ENCODE peak calls at places on chromosomes 11 and 22, in four cellular contexts. J is GM23338, G is upper lobe of left lung, X is neural progenitor cell. L is an unnamed sample. For H3K4me1, the result is how much of the 10 kb centered on the place peaks cover.

GRCh38 chr11:20089796-20090653 is 70.2 kb downstream of the DBX1 start:
- DNase-seq in J (peak), G (no peak), X (no peak), L (no peak)

GRCh38 chr22:26779108-26779507 is 121.7 kb downstream of the MIAT start:
- DNase-seq in J (no peak), G (no peak), X (no peak), L (no peak)

GRCh38 chr11:72195921-72196320 is 4.0 kb downstream of the FOLR1 start:
- DNase-seq in J (no peak), G (no peak), X (no peak), L (no peak)

GRCh38 chr22:25709758-25710157 is 32.2 kb upstream of the MYO18B start:
- DNase-seq in J (no peak), G (no peak), X (no peak), L (no peak)

GRCh38 chr11:38019072-38019775 is 1421.2 kb upstream of the RAG2 start:
- DNase-seq in J (peak), G (no peak), X (peak), L (no peak)

GRCh38 chr11:71556018-71556417 is 7.8 kb downstream of the KRTAP5-9 start:
- DNase-seq in J (no peak), G (no peak), X (no peak), L (no peak)

GRCh38 chr11:47062736-47063135 is 113.9 kb downstream of the ARFGAP2 start:
- DNase-seq in J (no peak), G (no peak), X (no peak), L (no peak)

GRCh38 chr22:41782316-41782715 is 18.2 kb upstream of the CCDC134 start:
- DNase-seq in J (no peak), G (no peak), X (no peak), L (no peak)

GRCh38 chr11:105915036-105915435 is 107.0 kb downstream of the MSANTD4 start:
- DNase-seq in J (peak), G (no peak), X (peak), L (no peak)

GRCh38 chr11:102293873-102294601 is 23.2 kb upstream of the BIRC3 start:
- DNase-seq in J (peak), G (no peak), X (peak), L (no peak)

GRCh38 chr11:122788781-122789535 is 49.3 kb upstream of the CRTAM start:
- DNase-seq in J (no peak), G (no peak), X (no peak), L (no peak)

GRCh38 chr22:22248878-22249277 is 4.3 kb downstream of the VPREB1 start:
- DNase-seq in J (no peak), G (no peak), X (no peak), L (no peak)

GRCh38 chr11:45929486-45930030 is 7.1 kb downstream of the LARGE2 start:
- DNase-seq in J (no peak), G (no peak), X (no peak), L (no peak)

GRCh38 chr11:569273-569885 is 6.9 kb upstream of the PHRF1 start:
- DNase-seq in J (peak), G (no peak), X (peak), L (no peak)
- H3K4me1 ChIP-seq in J (under half), G (under half), X (under half), L (under half)

GRCh38 chr22:42994917-42995562 is 19.9 kb downstream of the PACSIN2 start:
- DNase-seq in J (no peak), G (peak), X (no peak), L (peak)

GRCh38 chr22:42992886-42993479 is 22.0 kb downstream of the PACSIN2 start:
- DNase-seq in J (no peak), G (peak), X (no peak), L (no peak)

GRCh38 chr22:42992092-42992491 is 22.9 kb downstream of the PACSIN2 start:
- DNase-seq in J (no peak), G (no peak), X (no peak), L (no peak)

GRCh38 chr22:42993651-42994275 is 21.2 kb downstream of the PACSIN2 start:
- DNase-seq in J (no peak), G (no peak), X (no peak), L (no peak)

DNA sequence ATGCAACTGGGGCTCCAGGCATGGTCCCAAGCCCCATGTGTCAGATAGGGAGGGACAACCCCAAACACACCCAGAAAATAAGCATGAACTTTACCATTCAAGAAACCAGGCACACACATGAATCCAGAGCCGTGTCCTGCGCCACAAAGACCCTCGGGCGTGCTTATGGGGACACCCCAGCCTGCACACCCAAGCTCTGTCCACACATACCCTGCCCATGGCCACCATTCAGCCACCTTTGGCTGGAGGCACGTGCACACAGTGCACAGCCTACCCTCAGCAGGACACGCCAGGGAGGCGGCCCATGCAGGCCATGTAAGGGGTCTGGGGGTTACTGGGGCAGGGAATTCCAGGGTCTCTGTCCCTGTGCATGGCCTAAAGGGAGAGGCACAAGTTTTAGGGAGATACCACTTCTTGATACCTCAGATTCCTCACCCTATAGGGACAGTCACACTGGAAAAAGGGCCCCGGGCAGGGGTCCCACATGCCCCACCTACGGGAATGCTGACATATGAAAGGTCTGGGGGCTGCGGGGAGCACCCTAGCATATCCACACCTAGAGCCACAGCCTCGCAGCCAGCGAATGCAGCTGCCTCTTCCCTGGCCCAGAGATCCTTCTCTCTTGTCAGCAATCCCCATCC is 20.6 kb downstream of the PACSIN2 start:
- DNase-seq in J (no peak), G (no peak), X (no peak), L (no peak)
- H3K4me1 ChIP-seq in J (under half), G (half or more), X (under half), L (under half)

DNA sequence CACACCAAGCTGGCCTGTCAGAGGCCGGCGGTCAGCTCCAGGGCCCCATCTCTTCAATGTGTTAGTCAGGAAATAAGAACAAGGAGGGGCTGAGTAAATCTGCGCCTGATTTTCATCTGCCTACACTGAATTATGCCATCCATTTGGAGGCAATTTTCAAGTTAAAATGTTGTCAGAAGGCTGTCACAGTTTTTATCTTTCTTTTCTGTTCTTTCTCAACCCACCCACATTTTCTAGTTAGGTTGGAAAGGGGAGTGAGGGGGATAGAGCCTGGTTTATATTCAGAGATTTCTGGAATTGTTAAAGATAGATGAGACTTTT is 18.9 kb downstream of the ADORA2A start:
- DNase-seq in J (no peak), G (no peak), X (no peak), L (no peak)
- H3K4me1 ChIP-seq in J (under half), G (under half), X (under half), L (under half)

DNA sequence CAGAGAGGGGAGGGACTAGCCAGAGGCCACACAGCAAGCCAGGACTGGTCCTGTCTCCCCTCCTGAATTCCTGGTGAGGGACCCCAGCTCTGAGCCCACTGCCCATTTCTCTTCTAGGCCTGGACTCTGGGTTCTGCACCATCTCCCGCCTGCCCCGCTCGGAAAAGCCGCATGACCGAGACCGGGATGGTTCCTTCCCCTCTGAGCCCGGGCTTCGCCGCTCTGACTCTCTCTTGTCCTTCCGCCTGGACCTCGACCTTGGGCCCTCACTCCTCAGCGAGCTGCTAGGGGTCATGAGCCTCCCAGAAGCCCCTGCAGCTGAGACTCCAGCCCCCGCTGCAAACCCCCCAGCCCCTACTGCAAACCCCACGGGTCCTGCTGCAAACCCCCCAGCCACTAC is 7.7 kb downstream of the CDC42EP1 start:
- DNase-seq in J (no peak), G (no peak), X (no peak), L (no peak)
- H3K4me1 ChIP-seq in J (under half), G (half or more), X (under half), L (half or more)

GRCh38 chr11:36622431-36623136 is 24.5 kb upstream of the RAG2 start:
- DNase-seq in J (peak), G (no peak), X (peak), L (no peak)

GRCh38 chr11:36619502-36619901 is 21.5 kb upstream of the RAG2 start:
- DNase-seq in J (no peak), G (no peak), X (no peak), L (no peak)

GRCh38 chr11:36615829-36616228 is 17.8 kb upstream of the RAG2 start:
- DNase-seq in J (no peak), G (no peak), X (no peak), L (no peak)

GRCh38 chr11:36618025-36618700 is 20.1 kb upstream of the RAG2 start:
- DNase-seq in J (no peak), G (no peak), X (no peak), L (no peak)

GRCh38 chr11:36617543-36617942 is 19.5 kb upstream of the RAG2 start:
- DNase-seq in J (no peak), G (no peak), X (no peak), L (no peak)
- H3K4me1 ChIP-seq in J (under half), G (under half), X (under half), L (under half)

DNA sequence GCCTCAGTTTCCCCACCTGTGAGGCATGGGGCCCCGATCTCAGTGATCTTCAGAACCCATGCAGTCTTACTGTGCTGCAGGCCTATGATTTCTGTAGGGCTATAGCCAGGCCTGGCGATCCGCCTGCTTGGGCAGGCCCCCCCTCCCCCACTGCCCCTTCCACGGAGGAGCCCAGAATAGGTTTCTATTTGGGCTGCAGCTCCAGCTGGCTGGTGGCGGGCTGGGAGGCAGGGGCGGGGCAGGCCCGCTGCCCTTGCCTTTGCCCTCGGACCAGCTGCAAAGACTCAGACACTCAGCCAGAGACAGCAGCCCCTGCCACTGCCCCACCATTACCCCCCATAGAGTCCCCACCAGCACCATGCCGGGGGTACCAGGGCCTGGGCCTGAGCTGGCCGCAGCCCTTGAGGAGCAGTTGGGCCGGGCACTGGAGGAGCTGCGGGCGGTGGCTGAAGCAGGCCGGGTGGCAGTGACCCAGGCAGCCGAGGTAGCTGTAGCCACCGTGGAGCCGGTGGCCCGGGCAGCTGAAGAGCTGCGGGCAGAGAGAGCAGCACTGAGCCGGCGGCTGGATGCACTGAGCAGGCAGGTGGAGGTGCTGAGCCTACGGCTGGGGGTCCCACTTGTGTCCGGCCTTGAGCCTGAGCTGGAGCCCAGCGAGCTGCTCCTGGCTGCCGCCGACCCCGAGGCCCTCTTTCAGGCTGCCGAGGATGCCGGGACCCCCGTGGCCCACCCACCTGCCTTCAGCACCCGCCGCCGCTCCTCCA is 12.2 kb downstream of the SMTN start:
- DNase-seq in J (no peak), G (no peak), X (no peak), L (no peak)
- H3K4me1 ChIP-seq in J (under half), G (under half), X (under half), L (under half)

DNA sequence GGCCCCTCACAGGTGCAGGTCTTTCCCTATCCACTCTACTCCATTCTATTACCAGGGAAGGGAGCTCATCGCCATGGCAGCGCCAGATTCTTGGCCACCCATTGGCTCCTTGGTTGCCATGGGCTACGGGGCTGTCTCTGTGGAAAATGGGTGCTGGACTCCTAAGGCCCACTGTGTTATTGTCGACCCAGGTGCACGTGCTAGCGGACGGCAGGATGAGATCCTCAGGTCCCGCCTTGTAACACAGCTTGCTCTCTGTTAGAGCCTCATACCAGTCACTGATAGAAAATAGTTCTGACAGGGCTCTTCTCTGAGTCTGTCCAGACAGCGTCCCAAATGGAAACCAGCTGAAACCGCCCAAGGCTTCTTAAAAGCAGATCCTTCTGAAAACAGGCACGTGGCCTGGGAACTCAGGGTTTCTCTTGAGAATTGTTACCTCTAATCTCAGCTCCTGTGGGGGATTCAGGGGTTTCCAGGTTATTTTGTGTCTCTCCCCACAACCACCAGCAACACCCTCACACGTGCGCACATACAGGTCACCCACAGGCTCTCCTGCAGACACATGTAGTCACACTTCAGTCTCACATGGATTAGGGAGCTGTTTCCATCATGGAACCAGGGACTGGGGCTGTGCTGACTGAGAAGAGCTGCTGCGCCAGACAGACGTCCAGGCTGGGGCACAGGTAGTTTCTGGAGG is 1.5 kb downstream of the TUB start:
- DNase-seq in J (peak), G (no peak), X (peak), L (no peak)
- H3K4me1 ChIP-seq in J (half or more), G (under half), X (under half), L (under half)

GRCh38 chr11:18590573-18590972 is 2.0 kb upstream of the UEVLD start:
- DNase-seq in J (no peak), G (no peak), X (no peak), L (no peak)

DNA sequence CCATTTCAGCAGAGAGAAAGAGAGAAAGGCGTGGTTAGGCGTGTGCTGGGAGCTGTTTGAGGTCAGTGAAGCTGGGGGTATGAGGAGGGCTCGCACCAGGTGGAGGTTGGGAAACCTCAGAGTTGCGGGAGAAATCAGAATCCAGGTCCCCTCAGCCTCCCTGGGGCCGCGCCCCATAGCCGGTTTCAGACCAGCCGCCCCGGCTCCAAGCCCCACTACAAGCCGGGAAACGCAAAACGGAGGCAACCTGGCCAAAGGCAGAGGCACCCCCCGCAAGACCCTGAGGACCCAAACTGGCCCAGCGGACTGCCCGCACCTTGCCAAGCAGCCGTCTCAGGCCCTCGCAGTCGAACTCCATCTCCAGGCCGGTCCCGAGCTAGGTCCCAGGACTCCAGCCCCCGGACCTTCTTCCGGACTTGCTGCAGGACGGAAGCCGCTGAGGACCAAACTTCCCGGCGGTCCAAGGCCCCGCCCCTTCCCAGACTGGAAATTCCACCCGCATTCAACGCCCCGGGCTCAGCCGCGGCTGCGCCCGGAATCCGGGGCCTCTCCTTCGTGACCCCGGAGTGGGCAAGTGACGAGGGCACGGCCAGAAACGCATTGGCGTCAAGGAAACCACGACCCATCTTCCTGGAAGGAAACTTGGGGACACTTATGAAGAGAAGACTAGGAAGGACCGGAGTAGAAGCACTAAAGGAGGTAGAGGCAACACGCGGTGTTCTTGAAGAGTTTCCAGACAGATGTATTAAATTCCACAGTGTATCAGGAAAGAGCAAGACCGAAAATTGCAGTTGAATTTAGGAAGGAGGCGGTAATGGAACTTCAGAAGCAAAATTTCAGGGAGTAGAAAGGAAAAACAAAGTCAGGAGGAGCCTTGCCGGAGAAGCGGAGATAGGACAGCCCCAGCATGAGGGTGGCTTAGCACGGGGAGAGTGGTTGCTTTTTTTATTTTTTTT is at the start of gene UEVLD:
- DNase-seq in J (peak), G (peak), X (peak), L (peak)
- H3K4me1 ChIP-seq in J (under half), G (under half), X (under half), L (under half)

DNA sequence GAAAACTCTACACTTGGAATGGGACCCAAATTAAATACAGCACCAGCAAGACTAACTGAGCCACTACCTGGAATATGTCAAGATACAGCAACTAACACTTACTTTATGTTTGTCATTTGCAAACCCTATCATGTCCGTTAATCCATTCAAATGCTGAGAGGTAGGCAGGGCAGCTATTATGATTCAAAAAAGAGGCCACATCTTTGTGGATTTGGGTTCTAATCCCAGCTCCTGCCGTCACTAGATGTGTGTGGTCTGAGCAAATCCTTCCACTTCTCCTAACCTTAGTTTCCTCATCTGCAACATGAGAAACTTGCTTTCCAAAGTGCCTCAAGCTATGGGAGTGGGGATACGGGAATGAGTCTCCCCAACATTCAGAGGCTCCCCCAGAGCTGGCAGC is 24.2 kb downstream of the FLI1 start:
- DNase-seq in J (peak), G (no peak), X (no peak), L (no peak)
- H3K4me1 ChIP-seq in J (half or more), G (half or more), X (under half), L (under half)

GRCh38 chr22:27792452-27793165 is 8.9 kb downstream of the MN1 start:
- DNase-seq in J (no peak), G (no peak), X (no peak), L (no peak)

GRCh38 chr22:27788889-27789288 is 12.7 kb downstream of the MN1 start:
- DNase-seq in J (no peak), G (no peak), X (no peak), L (no peak)

GRCh38 chr22:27794244-27794643 is 7.3 kb downstream of the MN1 start:
- DNase-seq in J (peak), G (no peak), X (peak), L (no peak)

GRCh38 chr22:27790396-27791216 is 10.9 kb downstream of the MN1 start:
- DNase-seq in J (peak), G (no peak), X (peak), L (no peak)

DNA sequence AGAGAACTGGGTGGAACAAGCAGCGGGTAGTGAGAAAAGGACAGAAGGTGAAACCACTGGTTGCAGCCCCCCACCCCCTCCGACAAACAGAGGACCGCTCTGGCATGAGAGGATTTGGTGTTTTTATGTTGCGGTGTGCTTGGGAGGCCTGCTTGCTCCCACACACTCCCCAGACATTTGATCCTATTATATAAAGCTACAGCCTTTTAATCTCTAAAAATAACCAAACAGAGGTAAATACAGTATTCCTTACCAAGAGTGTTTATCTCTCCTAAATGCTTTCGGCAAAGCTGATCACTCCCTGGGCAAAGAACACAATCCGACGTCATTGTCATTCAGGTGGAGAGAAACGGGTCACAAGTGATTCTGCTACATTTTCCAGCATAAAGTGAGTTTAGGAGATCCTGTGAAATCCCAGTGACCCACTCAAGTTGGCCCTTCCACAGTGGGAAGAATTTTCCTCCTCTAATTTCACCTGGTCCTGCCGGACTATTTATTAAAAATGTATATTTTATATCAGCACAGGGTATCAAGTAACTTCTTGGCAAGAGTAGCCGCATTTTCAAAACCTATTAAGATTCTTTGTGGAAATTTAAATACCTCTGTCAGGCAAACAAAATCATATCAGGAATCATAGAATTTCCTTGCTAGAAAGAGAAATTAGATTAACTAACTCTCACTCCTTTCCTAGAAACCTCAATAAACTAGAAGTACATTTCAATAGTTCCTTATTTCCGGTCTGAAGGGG is 9.9 kb downstream of the MN1 start:
- DNase-seq in J (no peak), G (no peak), X (no peak), L (no peak)
- H3K4me1 ChIP-seq in J (half or more), G (under half), X (half or more), L (under half)